ENCODE peak calls at places on chromosomes 5 and 9, in six cellular contexts. J, D, L, Z, S and W are unnamed samples.

GRCh38 chr5:131679911-131680310 is 44.9 kb upstream of the RAPGEF6 start:
- DNase-seq in Z (no peak), J (no peak), D (no peak), S (no peak), L (no peak), W (no peak)

GRCh38 chr9:125189011-125189360 is 617 bp downstream of the PPP6C start:
- DNase-seq in D (no peak), S (peak; percentile 23), J (no peak), Z (peak; percentile 41), L (peak; percentile 51), W (peak; percentile 76)

GRCh38 chr9:121217609-121218292 is 16.1 kb upstream of the RAB14 start:
- DNase-seq in D (no peak), S (no peak), J (no peak), Z (no peak), L (no peak), W (no peak)

GRCh38 chr5:175623086-175623485 is 34.8 kb upstream of the HRH2 start:
- DNase-seq in S (no peak), J (no peak), L (no peak), Z (no peak), D (no peak), W (no peak)

GRCh38 chr9:133233681-133234432 is 24.8 kb upstream of the OBP2B start:
- DNase-seq in D (no peak), S (no peak), Z (no peak), J (peak; percentile 38), L (no peak), W (no peak)

GRCh38 chr9:78239506-78239905 is 3.6 kb downstream of the CEP78 start:
- DNase-seq in D (no peak), S (no peak), Z (peak; percentile 22), J (no peak), L (no peak), W (no peak)

GRCh38 chr9:94681508-94681907 is 42.2 kb upstream of the FBP1 start:
- DNase-seq in S (peak; percentile 50), L (peak; percentile 66), J (peak; percentile 63), D (peak; percentile 54), Z (peak; percentile 69), W (peak; percentile 83)

GRCh38 chr5:93058309-93058708 is 522.7 kb downstream of the NR2F1-AS1 start:
- DNase-seq in L (no peak), Z (no peak), J (no peak), S (no peak), D (no peak), W (no peak)

GRCh38 chr9:27184556-27185351 is 75.7 kb downstream of the TEK start:
- DNase-seq in J (no peak), L (no peak), S (no peak), D (no peak), Z (no peak), W (no peak)

GRCh38 chr5:136098171-136098570 is 34.5 kb upstream of the SMAD5 start:
- DNase-seq in J (no peak), Z (no peak), D (no peak), S (no peak), L (no peak), W (no peak)

GRCh38 chr9:128362774-128363173 is 8.4 kb upstream of the URM1 start:
- DNase-seq in J (no peak), D (no peak), Z (no peak), L (no peak), S (no peak), W (no peak)

GRCh38 chr9:29548436-29548835 is 1975.2 kb upstream of the C9orf72 start:
- DNase-seq in J (no peak), Z (no peak), L (no peak), S (no peak), D (no peak), W (no peak)

GRCh38 chr9:76177924-76178323 is 216.3 kb downstream of the RFK start:
- DNase-seq in S (no peak), Z (no peak), D (no peak), J (no peak), L (no peak), W (no peak)
- TF ChIP-seq CTCF in S (no peak), Z (no peak), D (no peak), J (no peak), L (no peak), W (no peak)

GRCh38 chr5:154371687-154372086 is 74.1 kb upstream of the SAP30L start:
- DNase-seq in D (no peak), J (no peak), Z (no peak), L (no peak), S (no peak), W (no peak)
- H3K4me1 ChIP-seq in D (peaks cover 40% of the 10 kb centered on the region), J (peaks cover 6% of the 10 kb centered on the region), Z (no peaks in the 10 kb centered on the region), L (peaks cover 11% of the 10 kb centered on the region), S (no peaks in the 10 kb centered on the region), W (peaks cover 32% of the 10 kb centered on the region)

GRCh38 chr5:6574537-6574936 is 58.3 kb downstream of the NSUN2 start:
- DNase-seq in S (no peak), D (no peak), J (no peak), L (no peak), Z (no peak), W (no peak)
- TF ChIP-seq CTCF in S (no peak), D (no peak), J (no peak), L (no peak), Z (no peak), W (no peak)

GRCh38 chr9:72948906-72949582 is 3.8 kb downstream of the ALDH1A1 start:
- DNase-seq in S (no peak), J (no peak), D (no peak), Z (no peak), L (no peak), W (no peak)
- H3K4me1 ChIP-seq in S (no peaks in the 10 kb centered on the region), J (no peaks in the 10 kb centered on the region), D (no peaks in the 10 kb centered on the region), Z (peaks cover 6% of the 10 kb centered on the region), L (peaks cover 64% of the 10 kb centered on the region), W (peaks cover 34% of the 10 kb centered on the region)

DNA sequence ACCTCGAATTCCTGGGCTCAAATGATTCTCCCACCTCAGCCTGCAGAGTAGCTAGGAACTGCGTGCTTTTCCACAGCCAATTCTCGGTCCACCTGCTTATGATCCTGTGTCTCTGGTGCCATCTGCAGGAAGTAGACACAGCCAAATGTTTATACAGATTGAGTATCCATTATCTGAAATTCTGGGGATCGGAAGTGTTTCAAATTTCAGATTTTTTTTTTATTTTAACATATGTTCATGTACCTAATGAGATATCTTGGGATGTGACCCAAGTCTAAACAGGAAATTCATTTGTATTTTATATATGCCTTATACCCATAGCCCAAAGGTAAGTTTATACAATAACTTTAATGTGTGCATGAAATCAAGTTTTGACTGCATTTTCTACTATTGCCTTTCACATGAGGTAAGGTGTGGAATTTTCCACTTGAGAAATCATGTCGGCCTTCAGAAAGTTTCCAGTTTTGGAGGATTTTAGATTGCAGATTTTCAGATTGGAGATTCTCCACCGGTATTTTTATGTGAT is 89.5 kb downstream of the ESM1 start:
- DNase-seq in J (no peak), Z (no peak), L (no peak), S (peak; percentile 61), D (peak; percentile 39), W (no peak)
- TF ChIP-seq CTCF in J (no peak), Z (no peak), L (no peak), S (peak; percentile 60), D (peak; percentile 60), W (peak; percentile 44)